ENCODE peak calls at places on chromosomes 11 and 22, in five cellular contexts. U is ovary, S is endothelial cell of umbilical vein, Q is adrenal gland, C is A549. B is an unnamed sample.
A peak's percentile ranks its signal among the peaks of the same experiment; 100 is the strongest.

GRCh38 chr22:47153854-47154542 is 391.5 kb downstream of the TBC1D22A start:
- DNase-seq in Q (no peak), C (no peak), U (peak; percentile 46), S (no peak), B (no peak)

GRCh38 chr11:8832571-8833260 is 78.3 kb upstream of the AKIP1 start:
- DNase-seq in C (no peak), Q (no peak), S (no peak), U (no peak), B (no peak)

GRCh38 chr11:134503596-134503995 is 91.6 kb upstream of the B3GAT1 start:
- DNase-seq in S (no peak), C (no peak), Q (no peak), U (no peak), B (peak; percentile 29)

GRCh38 chr11:8913961-8914660 is 3.1 kb downstream of the AKIP1 start:
- DNase-seq in U (peak; percentile 41), C (peak; percentile 40), S (peak; percentile 57), Q (peak; percentile 46), B (no peak)

GRCh38 chr11:117072517-117073218 is 25.6 kb downstream of the SIK3 start:
- DNase-seq in Q (peak; percentile 43), S (peak; percentile 90), C (peak; percentile 71), U (no peak), B (no peak)

GRCh38 chr11:120224872-120225371 is 14.1 kb downstream of the OAF start:
- DNase-seq in Q (no peak), C (no peak), U (no peak), S (peak; percentile 39), B (no peak)

GRCh38 chr11:20221546-20221945 is 61.3 kb upstream of the DBX1 start:
- DNase-seq in C (no peak), S (no peak), Q (no peak), U (no peak), B (no peak)

GRCh38 chr11:130006929-130007328 is 4.3 kb upstream of the PRDM10 start:
- DNase-seq in C (no peak), S (no peak), U (no peak), Q (no peak), B (no peak)

GRCh38 chr11:100827934-100828661 is 141.0 kb downstream of the ARHGAP42 start:
- DNase-seq in S (peak; percentile 70), C (peak; percentile 18), U (no peak), Q (no peak), B (no peak)

GRCh38 chr11:42462558-42463310 is 849.1 kb upstream of the API5 start:
- DNase-seq in S (peak; percentile 18), U (no peak), C (no peak), Q (no peak), B (no peak)

GRCh38 chr11:87361891-87362290 is 324.2 kb downstream of the TMEM135 start:
- DNase-seq in Q (no peak), U (no peak), C (no peak), S (no peak), B (no peak)

GRCh38 chr11:80586464-80586863 is 1145.6 kb upstream of the TENM4 start:
- DNase-seq in U (no peak), S (no peak), C (no peak), Q (no peak), B (no peak)

GRCh38 chr11:77030834-77031414 is 3.3 kb upstream of the B3GNT6 start:
- DNase-seq in S (no peak), U (no peak), C (no peak), Q (no peak), B (no peak)

GRCh38 chr11:77029829-77030228 is 4.4 kb upstream of the B3GNT6 start:
- DNase-seq in U (no peak), Q (no peak), C (no peak), S (no peak), B (no peak)

GRCh38 chr11:77035580-77035979 is 1.4 kb downstream of the B3GNT6 start:
- DNase-seq in C (no peak), S (no peak), U (no peak), Q (no peak), B (no peak)

GRCh38 chr11:77035041-77035440 is 843 bp downstream of the B3GNT6 start:
- DNase-seq in S (no peak), U (no peak), C (no peak), Q (no peak), B (no peak)

DNA sequence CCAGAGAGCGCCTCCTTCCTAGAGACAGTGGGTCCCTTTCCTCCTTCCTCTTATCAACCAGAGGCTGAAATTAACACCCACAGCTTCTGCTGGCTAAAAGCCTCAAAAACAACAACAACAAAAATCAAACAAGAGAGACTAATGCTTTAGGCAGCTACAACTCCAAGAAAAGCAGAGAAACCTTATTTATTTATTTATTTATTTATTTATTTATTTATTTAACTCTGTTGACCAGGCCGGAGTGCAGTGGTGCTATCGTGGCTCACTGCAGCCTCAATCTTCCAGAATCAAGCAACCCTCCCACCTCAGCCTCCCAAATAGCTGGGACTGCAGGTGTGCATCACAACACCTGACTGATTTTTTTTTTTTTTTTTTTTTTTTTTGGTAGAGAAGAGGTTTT is 2.6 kb upstream of the B3GNT6 start:
- DNase-seq in Q (no peak), U (no peak), S (no peak), C (no peak), B (no peak)
- TF ChIP-seq CTCF in Q (no peak), U (no peak), S (no peak), C (no peak), B (no peak)

DNA sequence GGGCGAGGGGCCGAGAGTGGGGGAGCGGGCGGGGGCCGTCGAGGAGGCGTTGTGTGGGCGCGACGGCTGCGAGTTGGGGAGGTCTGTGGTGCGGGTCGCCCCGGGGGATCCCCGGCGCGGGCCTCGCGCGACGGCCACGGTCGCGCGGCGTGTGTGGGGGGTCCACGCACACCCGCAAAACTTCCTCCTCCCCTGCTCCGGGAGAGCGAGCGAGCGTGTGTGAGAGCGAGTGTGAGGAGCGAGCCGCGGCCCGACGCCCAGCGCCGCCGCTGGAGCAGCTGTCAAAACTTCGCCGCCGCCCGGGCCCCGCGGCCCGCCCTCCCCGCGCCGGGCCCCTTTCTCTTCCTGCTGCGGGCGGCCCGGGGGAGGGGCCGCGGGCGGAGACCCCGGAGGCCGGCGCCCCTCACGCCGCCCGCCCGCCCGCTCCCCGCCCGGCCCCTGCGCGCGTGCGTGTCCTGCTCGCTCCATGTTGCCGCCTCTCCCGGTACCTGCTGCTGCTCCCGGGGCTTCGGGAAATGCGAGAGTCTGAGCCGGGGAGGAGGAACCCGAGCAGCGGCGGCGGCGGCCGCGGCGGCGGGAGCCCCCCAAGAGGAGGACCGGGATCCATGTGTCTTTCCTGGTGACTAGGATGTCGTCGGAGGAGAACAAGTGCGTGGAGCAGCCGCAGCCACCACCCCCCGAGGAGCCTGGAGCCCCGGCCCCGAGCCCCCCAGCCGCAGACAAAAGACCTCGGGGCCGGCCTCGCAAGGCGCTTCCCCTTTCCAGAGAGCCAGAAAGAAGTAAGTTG is 9.0 kb upstream of the CCT8L2 start:
- DNase-seq in C (no peak), U (peak; percentile 26), S (no peak), Q (no peak), B (no peak)
- TF ChIP-seq POLR2A in C (no peak), U (no peak), S (no peak), Q (no peak), B (no peak)

DNA sequence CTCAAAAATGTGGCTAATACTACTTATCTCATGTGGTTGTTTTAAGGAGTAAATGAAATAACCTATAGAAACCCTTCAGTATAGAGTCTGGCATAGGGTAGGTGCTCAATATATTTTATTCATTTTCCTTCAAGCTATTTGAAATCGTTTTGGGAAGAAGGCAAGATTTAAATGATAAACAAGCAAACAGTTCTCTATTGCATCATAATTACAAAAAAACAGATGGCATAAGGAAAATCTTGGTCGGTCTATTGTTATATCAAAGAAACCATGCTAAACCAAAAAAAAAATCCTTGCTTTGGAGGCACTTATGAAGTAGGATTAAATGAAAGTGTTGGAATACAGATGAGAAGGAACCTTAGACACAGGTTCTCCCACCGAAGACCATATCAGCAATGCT is 4.7 kb downstream of the ZNF202 start:
- DNase-seq in S (no peak), Q (no peak), U (no peak), C (no peak), B (no peak)
- TF ChIP-seq CTCF in S (no peak), Q (no peak), U (no peak), C (no peak), B (no peak)

DNA sequence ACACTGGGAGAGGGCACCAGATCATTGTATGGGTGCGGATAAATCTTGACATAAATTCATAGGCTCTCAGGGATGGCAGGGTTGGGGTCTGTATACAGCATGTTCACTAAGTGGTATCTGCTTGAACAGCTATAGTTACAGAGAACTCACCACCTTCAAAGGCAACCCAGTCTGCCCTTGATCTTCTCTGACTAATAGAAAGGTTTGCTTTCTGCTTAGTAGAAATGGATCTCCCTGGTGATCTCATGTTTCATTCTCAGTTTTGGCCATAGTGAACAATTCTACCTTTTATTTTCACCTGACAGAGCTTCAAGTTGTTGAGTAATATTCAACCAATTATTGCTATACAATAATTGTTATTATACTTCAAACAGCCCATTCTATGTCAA is 32.4 kb downstream of the CNTF start:
- DNase-seq in Q (no peak), C (no peak), U (no peak), S (no peak), B (no peak)
- TF ChIP-seq POLR2A in Q (no peak), C (no peak), U (no peak), S (no peak), B (no peak)

DNA sequence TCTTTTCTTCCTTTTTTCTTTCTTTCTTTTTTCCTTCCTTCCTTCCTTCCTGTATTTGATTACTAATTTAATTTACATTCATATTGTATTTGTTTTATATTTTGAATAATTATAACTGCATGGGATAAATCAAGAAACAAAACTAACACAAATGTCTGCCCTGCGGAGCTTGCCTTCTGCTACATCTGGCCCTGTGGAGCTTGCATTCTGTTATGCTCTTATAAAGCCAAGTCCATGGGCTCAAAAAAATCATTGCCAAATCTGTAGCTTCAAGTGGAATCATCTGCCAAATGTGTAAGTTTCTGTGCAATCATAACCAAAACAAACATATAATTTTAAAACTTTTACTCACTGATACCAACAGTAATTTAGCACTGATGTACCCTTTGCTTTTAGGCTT is 8.0 kb upstream of the OR52J3 start:
- DNase-seq in Q (no peak), C (no peak), S (no peak), U (no peak), B (no peak)
- TF ChIP-seq CTCF in Q (no peak), C (no peak), S (no peak), U (no peak), B (no peak)

GRCh38 chr11:47850337-47850736 is 2.2 kb upstream of the NUP160 start:
- DNase-seq in S (no peak), C (no peak), Q (no peak), U (no peak), B (no peak)
- TF ChIP-seq POLR2A in S (no peak), C (no peak), Q (no peak), U (no peak), B (no peak)

GRCh38 chr11:121741954-121742361 is 289.2 kb upstream of the SORL1-AS1 start:
- DNase-seq in Q (no peak), C (no peak), U (peak; percentile 77), S (no peak), B (no peak)
- TF ChIP-seq CTCF in Q (no peak), C (no peak), U (no peak), S (no peak), B (no peak)

B was measured in Peyer's patch.